ENCODE peak calls at places on chromosomes 5 and 9, in six cellular contexts. E is IMR-90, A is hepatocyte, M is neural progenitor cell, O is HCT116, Z is skeletal muscle cell. H is an unnamed sample.

GRCh38 chr5:158431369-158432029 is 572.6 kb upstream of the CLINT1 start:
- DNase-seq in E (no peak), A (no peak), M (no peak), O (no peak), Z (peak), H (no peak)

GRCh38 chr5:36717131-36717530 is 110.7 kb downstream of the SLC1A3 start:
- DNase-seq in E (no peak), A (no peak), M (no peak), O (no peak), Z (no peak), H (no peak)

GRCh38 chr5:39014544-39014943 is 59.7 kb downstream of the RICTOR start:
- DNase-seq in E (peak), A (no peak), M (no peak), O (no peak), Z (peak), H (peak)

GRCh38 chr5:42553461-42553860 is 130.2 kb downstream of the GHR start:
- DNase-seq in E (no peak), A (no peak), M (peak), O (no peak), Z (no peak), H (no peak)

GRCh38 chr5:126365446-126366198 is 57.6 kb upstream of the GRAMD2B start:
- DNase-seq in E (peak), A (peak), M (no peak), O (no peak), Z (no peak), H (no peak)

GRCh38 chr9:38620483-38621433 is at the start of gene ANKRD18A:
- DNase-seq in E (peak), A (peak), M (peak), O (peak), Z (no peak), H (peak)

GRCh38 chr9:9257999-9258398 is 1354.8 kb downstream of the PTPRD start:
- DNase-seq in E (no peak), A (no peak), M (no peak), O (no peak), Z (no peak), H (no peak)

GRCh38 chr5:131810510-131811249 is 13.9 kb upstream of the FNIP1 start:
- DNase-seq in E (peak), A (peak), M (peak), O (peak), Z (no peak), H (peak)

GRCh38 chr9:108534741-108535140 is 321.0 kb downstream of the ACTL7B start:
- DNase-seq in E (peak), A (no peak), M (no peak), O (peak), Z (no peak), H (peak)

GRCh38 chr9:111983484-111983908 is 86.9 kb downstream of the UGCG start:
- DNase-seq in E (no peak), A (no peak), M (no peak), O (no peak), Z (no peak), H (no peak)

GRCh38 chr9:124768778-124769350 is 2.2 kb downstream of the NR6A1 start:
- DNase-seq in E (no peak), A (no peak), M (no peak), O (no peak), Z (no peak), H (no peak)
- H3K4me3 ChIP-seq in E (no peak), A (no peak), M (peak), O (peak), Z (no peak), H (no peak)

GRCh38 chr9:129626944-129627297 is 958 bp downstream of the NTMT1 start:
- DNase-seq in E (peak), A (no peak), M (no peak), O (no peak), Z (peak), H (peak)

GRCh38 chr9:129630967-129631672 is 5.2 kb downstream of the NTMT1 start:
- DNase-seq in E (peak), A (no peak), M (no peak), O (no peak), Z (no peak), H (no peak)

GRCh38 chr9:129628709-129629108 is 2.7 kb downstream of the NTMT1 start:
- DNase-seq in E (no peak), A (no peak), M (no peak), O (no peak), Z (no peak), H (no peak)

GRCh38 chr9:129627556-129628492 is 1.9 kb downstream of the NTMT1 start:
- DNase-seq in E (no peak), A (no peak), M (no peak), O (no peak), Z (no peak), H (no peak)

GRCh38 chr9:129629251-129629650 is 3.3 kb downstream of the NTMT1 start:
- DNase-seq in E (no peak), A (no peak), M (no peak), O (no peak), Z (no peak), H (no peak)
- H3K4me3 ChIP-seq in E (no peak), A (no peak), M (no peak), O (no peak), Z (no peak), H (no peak)

DNA sequence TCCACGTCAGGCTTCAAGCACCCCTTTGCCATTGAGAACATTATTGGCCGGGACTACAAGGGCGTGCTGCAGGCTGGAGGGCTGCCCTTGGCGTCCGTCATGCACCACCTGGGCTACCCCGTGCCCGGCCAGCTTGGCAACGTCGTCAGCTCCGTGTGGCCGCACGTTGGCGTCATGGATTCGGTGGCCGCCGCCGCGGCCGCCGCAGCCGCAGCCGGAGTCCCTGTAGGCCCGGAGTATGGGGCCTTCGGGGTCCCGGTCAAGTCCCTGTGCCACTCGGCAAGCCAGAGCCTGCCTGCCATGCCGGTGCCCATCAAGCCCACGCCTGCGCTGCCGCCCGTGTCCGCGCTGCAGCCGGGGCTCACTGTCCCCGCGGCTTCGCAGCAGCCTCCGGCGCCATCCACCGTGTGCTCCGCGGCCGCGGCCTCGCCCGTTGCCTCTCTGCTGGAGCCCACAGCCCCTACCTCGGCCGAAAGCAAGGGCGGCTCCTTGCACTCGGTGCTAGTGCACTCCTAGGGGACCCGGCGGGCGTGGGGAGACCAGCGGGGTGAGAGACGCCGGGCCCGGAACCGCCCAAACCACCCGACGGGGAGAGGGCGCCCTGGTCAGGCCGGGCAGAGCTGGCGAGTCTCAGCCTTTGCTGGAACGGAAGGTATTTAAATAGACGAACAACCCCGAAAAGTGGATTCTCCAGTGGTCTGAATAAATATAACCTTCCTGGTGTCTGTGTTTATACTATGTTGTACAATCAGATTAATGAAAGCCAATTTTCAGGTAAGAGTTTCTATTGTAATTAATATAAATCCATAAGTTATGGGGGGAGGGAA is 1.2 kb downstream of the FOXB2 start:
- DNase-seq in E (no peak), A (no peak), M (peak), O (no peak), Z (no peak), H (no peak)
- H3K4me3 ChIP-seq in E (no peak), A (no peak), M (peak), O (no peak), Z (no peak), H (no peak)

DNA sequence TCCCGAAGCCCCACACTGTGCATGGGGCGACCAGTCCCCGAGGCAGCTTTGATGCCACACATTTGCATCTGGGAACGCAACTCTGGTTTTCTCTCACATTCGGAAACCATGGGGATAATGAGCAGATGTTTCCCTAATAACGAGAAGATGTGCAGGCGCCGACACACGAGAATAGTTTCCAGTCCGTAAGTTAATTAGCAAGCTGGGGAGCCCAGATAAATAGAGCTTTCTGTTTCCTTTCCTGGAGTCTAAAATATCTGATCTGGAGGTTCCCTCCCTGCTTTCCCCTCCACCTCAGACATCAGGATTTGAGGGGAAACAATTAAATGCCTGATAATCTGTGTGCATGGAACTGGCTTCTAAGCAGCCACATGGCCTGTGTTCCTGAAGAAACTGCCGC is 62.7 kb downstream of the PDZD2 start:
- DNase-seq in E (no peak), A (no peak), M (peak), O (no peak), Z (no peak), H (no peak)
- H3K4me3 ChIP-seq in E (no peak), A (no peak), M (no peak), O (no peak), Z (no peak), H (no peak)

DNA sequence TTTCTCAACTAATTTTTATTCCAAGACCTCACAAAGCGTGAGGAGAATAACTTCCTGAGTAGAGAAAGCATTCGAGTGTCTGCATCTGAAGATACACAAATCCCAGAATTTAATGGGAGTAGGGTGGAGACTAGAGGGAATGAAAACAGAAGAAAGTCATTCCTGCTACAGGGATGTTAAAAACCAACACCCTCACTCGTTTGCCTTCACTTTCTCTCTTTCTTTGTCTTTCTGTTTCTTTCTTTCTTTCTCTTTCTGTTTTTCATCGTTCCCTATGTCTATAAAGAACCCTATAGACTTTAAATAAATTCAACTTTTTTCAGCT is 118.2 kb downstream of the PRDM6 start:
- DNase-seq in E (no peak), A (no peak), M (no peak), O (no peak), Z (no peak), H (peak)
- H3K4me3 ChIP-seq in E (no peak), A (no peak), M (no peak), O (no peak), Z (no peak), H (no peak)

DNA sequence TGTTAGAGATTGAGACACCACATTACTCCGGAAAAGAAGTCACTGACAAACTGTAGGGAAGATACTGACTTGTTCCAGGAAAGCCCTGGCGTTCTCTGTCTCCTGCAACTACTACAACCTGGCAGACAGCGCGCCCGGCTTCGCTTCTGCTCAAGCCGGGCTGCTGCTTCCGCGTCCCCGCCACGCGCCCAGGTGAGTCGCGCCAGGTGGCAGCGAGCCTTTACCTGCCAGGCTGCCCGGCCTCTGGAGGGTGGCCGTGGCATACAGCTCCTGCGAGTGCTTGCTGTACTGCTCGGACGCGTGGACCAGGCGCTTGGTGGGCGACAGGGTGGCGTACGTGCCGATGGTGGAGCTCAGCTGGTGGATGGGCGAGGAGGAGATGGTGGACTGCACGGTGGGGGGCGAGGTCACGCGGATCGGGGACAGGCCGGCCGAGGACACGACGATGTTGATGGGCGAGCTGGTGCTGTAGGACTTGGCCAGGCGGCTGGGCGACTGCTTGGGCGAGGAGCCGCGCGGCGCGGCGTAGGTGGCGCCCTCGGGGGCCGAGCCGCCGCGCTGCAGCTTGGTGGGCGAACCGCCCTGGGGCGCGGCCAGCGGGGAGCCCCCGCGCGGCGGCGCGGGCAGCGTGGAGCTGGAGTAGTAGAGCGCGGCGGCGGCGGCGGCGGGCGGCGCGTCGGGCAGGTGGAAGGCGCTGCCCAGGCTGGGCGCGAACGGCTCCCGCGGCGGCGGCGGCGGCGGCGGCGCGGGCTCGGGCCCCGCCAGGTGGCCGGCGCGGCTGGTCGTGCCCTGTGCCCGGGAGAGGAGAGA is 519.6 kb downstream of the CTNND2 start:
- DNase-seq in E (no peak), A (peak), M (peak), O (no peak), Z (no peak), H (no peak)
- H3K4me3 ChIP-seq in E (no peak), A (peak), M (peak), O (no peak), Z (peak), H (no peak)

DNA sequence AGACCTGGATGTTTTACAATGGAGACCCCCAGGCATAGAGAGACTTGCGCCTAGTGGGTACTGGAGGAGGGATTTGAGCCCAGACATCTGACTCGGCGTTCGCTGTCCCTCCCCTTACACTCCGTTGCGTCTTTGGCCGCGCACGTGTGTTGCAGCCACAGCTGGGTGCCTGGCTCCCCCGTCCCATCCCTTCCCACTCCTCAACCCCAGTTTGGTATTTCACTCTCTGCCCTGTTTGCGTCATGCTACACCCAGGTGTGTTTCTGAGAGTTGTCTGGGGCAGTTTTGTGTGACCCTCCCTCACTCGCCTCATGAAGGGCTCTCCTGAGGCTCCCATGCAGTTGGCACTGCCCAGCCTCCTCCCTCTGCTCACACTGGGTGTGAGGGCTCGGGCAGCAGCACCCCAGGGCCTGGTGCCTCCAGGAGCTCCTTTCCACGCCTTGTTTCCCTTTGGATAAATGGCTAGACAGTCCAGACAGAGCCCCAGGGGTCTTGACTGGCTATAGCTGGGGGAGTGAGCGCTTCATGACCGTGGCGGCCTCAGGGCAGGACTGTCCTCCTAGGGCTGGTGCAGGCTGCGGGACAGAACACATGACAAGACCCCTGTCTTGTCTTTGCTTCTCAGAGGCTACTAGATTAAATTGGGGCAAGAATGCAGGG is 13.6 kb downstream of the TCF7 start:
- DNase-seq in E (no peak), A (no peak), M (no peak), O (no peak), Z (no peak), H (no peak)
- H3K4me3 ChIP-seq in E (no peak), A (no peak), M (no peak), O (no peak), Z (no peak), H (no peak)